ENCODE peak calls at places on chromosomes 11 and 22, in ten cellular contexts. B, H, E, G, M, L, N, W, U and R are unnamed samples.

GRCh38 chr11:101881586-101881985 is 33.2 kb upstream of the CEP126 start:
- DNase-seq in H (no peak), B (no peak), W (no peak), G (no peak), E (no peak), M (no peak), L (no peak), N (no peak), U (no peak), R (no peak)

GRCh38 chr11:114762437-114762836 is 84.1 kb downstream of the NXPE2 start:
- DNase-seq in N (peak), L (peak), E (peak), B (peak), U (no peak), H (peak), W (peak), G (peak), M (peak), R (peak)

GRCh38 chr22:29987143-29987542 is 93.1 kb upstream of the HORMAD2 start:
- DNase-seq in U (no peak), L (no peak), B (no peak), N (no peak), E (no peak), G (no peak), M (peak), H (no peak), W (no peak), R (no peak)

GRCh38 chr11:130178441-130178971 is 18.9 kb downstream of the ST14 start:
- DNase-seq in E (no peak), U (no peak), W (no peak), L (no peak), B (no peak), G (no peak), M (no peak), N (peak), H (no peak), R (no peak)

GRCh38 chr22:42399315-42400271 is 32.6 kb downstream of the NFAM1 start:
- DNase-seq in M (no peak), E (peak), W (no peak), G (no peak), H (peak), B (no peak), L (peak), N (peak), U (peak), R (peak)

GRCh38 chr22:35622132-35622913 is 5.2 kb upstream of the MB start:
- DNase-seq in B (no peak), H (no peak), G (no peak), E (peak), N (peak), M (no peak), L (peak), U (no peak), W (no peak), R (no peak)

GRCh38 chr11:104968856-104969776 is 742 bp upstream of the CASP4 start:
- DNase-seq in B (peak), G (peak), L (peak), U (no peak), E (peak), H (no peak), W (no peak), M (no peak), N (peak), R (no peak)

GRCh38 chr11:68025047-68025446 is 5.4 kb upstream of the NDUFS8 start:
- DNase-seq in G (no peak), N (peak), H (no peak), W (no peak), E (no peak), L (peak), M (peak), U (no peak), B (no peak), R (no peak)

GRCh38 chr11:10401696-10402392 is 53.2 kb upstream of the AMPD3 start:
- DNase-seq in L (no peak), H (no peak), E (no peak), U (no peak), W (no peak), N (no peak), G (no peak), M (no peak), B (no peak), R (no peak)

GRCh38 chr11:96622026-96622634 is 232.3 kb downstream of the JRKL start:
- DNase-seq in E (no peak), B (peak), L (no peak), U (no peak), N (no peak), M (no peak), W (no peak), H (no peak), G (no peak), R (no peak)

GRCh38 chr22:45351956-45352355 is 42.2 kb downstream of the FAM118A start:
- DNase-seq in W (no peak), H (no peak), U (no peak), G (no peak), L (no peak), M (no peak), N (no peak), B (no peak), E (no peak), R (no peak)

GRCh38 chr11:3164138-3164539 is 971 bp downstream of the OSBPL5 start:
- DNase-seq in N (peak), G (no peak), W (no peak), U (no peak), M (no peak), L (peak), B (no peak), E (no peak), H (no peak), R (no peak)

GRCh38 chr11:127639916-127640315 is 639.3 kb upstream of the KIRREL3 start:
- DNase-seq in U (no peak), W (no peak), L (no peak), E (no peak), H (no peak), G (no peak), M (no peak), N (no peak), B (no peak), R (no peak)

GRCh38 chr11:11998091-11998781 is 10.2 kb downstream of the DKK3 start:
- DNase-seq in U (no peak), E (no peak), N (no peak), L (no peak), H (no peak), W (peak), B (peak), G (peak), M (peak), R (peak)

GRCh38 chr11:90288207-90288821 is 65.5 kb upstream of the CHORDC1 start:
- DNase-seq in H (no peak), E (no peak), M (peak), W (no peak), G (peak), B (peak), U (no peak), N (no peak), L (no peak), R (peak)

GRCh38 chr11:62489204-62489603 is 57.4 kb downstream of the AHNAK start:
- DNase-seq in M (no peak), L (no peak), N (no peak), B (no peak), U (no peak), G (no peak), H (no peak), W (no peak), E (no peak), R (no peak)

GRCh38 chr22:41654322-41654721 is 33.2 kb downstream of the XRCC6 start:
- DNase-seq in E (no peak), H (no peak), W (no peak), G (no peak), L (no peak), N (no peak), B (no peak), M (no peak), U (no peak), R (no peak)

GRCh38 chr11:109424893-109425292 is 2.9 kb downstream of the C11orf87 start:
- DNase-seq in M (peak), L (peak), W (no peak), U (no peak), H (no peak), B (no peak), G (no peak), N (peak), E (no peak), R (no peak)

GRCh38 chr11:20226936-20227335 is 66.7 kb upstream of the DBX1 start:
- DNase-seq in N (no peak), G (peak), U (no peak), M (no peak), E (no peak), H (no peak), W (peak), B (no peak), L (no peak), R (no peak)

GRCh38 chr22:17213976-17214375 is 5.3 kb downstream of the ADA2 start:
- DNase-seq in B (peak), U (peak), L (peak), M (peak), G (peak), N (peak), H (peak), E (no peak), W (no peak), R (peak)
- TF ChIP-seq CTCF in B (peak), U (peak), L (peak), M (peak), G (no peak), N (no peak), H (no peak), E (no peak), W (peak), R (peak)

GRCh38 chr11:118911880-118912741 is 13.6 kb downstream of the BCL9L start:
- DNase-seq in B (peak), U (no peak), G (peak), E (peak), N (peak), W (no peak), H (peak), M (peak), L (peak), R (peak)
- H3K4me3 ChIP-seq in B (peak), U (peak), G (peak), E (no peak), N (peak), W (peak), H (no peak), M (peak), L (peak), R (no peak)

DNA sequence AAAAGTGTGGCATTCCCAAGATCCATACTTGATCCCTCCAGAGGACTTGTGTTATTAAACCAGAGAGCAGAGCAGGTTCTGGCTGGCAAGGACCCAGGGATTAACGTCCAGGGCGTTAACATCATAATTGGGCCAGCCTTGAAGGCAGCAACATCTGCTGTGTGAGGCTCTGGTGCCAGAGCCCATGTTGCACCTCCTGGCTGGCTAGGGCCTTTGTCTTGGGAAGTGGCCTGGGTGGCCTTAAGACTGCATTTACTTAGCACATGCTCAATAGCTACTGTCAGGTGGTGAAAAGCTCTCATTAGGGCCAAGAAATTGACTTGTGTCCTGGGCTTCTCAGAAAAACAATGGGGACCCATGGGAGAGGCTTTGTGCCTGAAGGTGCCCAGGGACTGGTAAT is 66.6 kb downstream of the CACNG2 start:
- DNase-seq in N (no peak), M (no peak), H (no peak), E (no peak), L (peak), W (no peak), B (no peak), G (no peak), U (no peak), R (no peak)
- TF ChIP-seq CTCF in N (no peak), M (no peak), H (no peak), E (no peak), L (no peak), W (no peak), B (no peak), G (no peak), U (no peak), R (no peak)

GRCh38 chr11:116929393-116930090 is 92.1 kb upstream of the APOA1 start:
- DNase-seq in E (no peak), L (no peak), G (peak), W (no peak), U (no peak), M (no peak), B (peak), N (no peak), H (no peak), R (no peak)
- H3K4me3 ChIP-seq in E (no peak), L (no peak), G (no peak), W (no peak), U (no peak), M (no peak), B (peak), N (no peak), H (no peak), R (no peak)